ENCODE peak calls at places on chromosome 14, in seven cellular contexts. Z is IMR-90, O is testis, J is OCI-LY7, V is WERI-Rb-1, M is cardiac fibroblast, W is HCT116. F is an unnamed sample.

GRCh38 chr14:60656755-60657608 is 7.7 kb upstream of the SIX1 start:
- DNase-seq in V (no peak), Z (peak), J (peak), W (no peak), M (peak), O (peak), F (peak)

GRCh38 chr14:66009104-66009503 is 477.1 kb upstream of the CCDC196 start:
- DNase-seq in V (no peak), Z (peak), O (no peak), J (no peak), W (peak), M (peak), F (peak)

GRCh38 chr14:69101331-69101826 is 51.5 kb downstream of the DCAF5 start:
- DNase-seq in O (peak), V (no peak), J (no peak), W (peak), Z (peak), M (peak), F (peak)

GRCh38 chr14:103115845-103116572 is 7.3 kb upstream of the TNFAIP2 start:
- DNase-seq in M (no peak), V (no peak), Z (peak), O (no peak), J (no peak), W (no peak), F (peak)

GRCh38 chr14:102508410-102508773 is 1.2 kb downstream of the ANKRD9 start:
- DNase-seq in W (no peak), J (no peak), M (no peak), V (no peak), O (no peak), Z (no peak), F (no peak)

GRCh38 chr14:69845787-69846186 is 33.4 kb upstream of the SMOC1 start:
- DNase-seq in O (no peak), M (no peak), W (no peak), J (no peak), Z (peak), V (no peak), F (no peak)

GRCh38 chr14:35351897-35352273 is 52.7 kb downstream of the NFKBIA start:
- DNase-seq in J (no peak), Z (no peak), W (no peak), V (no peak), M (no peak), O (no peak), F (no peak)

GRCh38 chr14:100816950-100817901 is 8.7 kb upstream of the MEG3 start:
- DNase-seq in V (no peak), M (no peak), Z (no peak), J (no peak), O (no peak), W (no peak), F (no peak)

GRCh38 chr14:22151091-22151490 is 437.9 kb downstream of the DAD1 start:
- DNase-seq in J (no peak), O (no peak), Z (no peak), W (no peak), M (no peak), V (no peak), F (no peak)

GRCh38 chr14:91067186-91067585 is 6.7 kb upstream of the RPS6KA5 start:
- DNase-seq in V (no peak), O (no peak), Z (no peak), J (peak), M (no peak), W (no peak), F (no peak)

GRCh38 chr14:62443796-62444195 is 601.5 kb downstream of the KCNH5 start:
- DNase-seq in M (no peak), Z (peak), V (no peak), J (no peak), W (no peak), O (no peak), F (no peak)

GRCh38 chr14:92744198-92744597 is 4.2 kb downstream of the LGMN start:
- DNase-seq in M (no peak), J (no peak), W (no peak), Z (no peak), V (no peak), O (no peak), F (no peak)

GRCh38 chr14:92735344-92735743 is 13.1 kb downstream of the LGMN start:
- DNase-seq in V (no peak), O (no peak), J (no peak), Z (no peak), W (no peak), M (no peak), F (no peak)

GRCh38 chr14:92737206-92737605 is 11.2 kb downstream of the LGMN start:
- DNase-seq in J (no peak), Z (no peak), V (no peak), O (no peak), M (no peak), W (no peak), F (no peak)

GRCh38 chr14:92737619-92738188 is 10.7 kb downstream of the LGMN start:
- DNase-seq in V (no peak), J (no peak), O (no peak), M (no peak), W (no peak), Z (no peak), F (no peak)

DNA sequence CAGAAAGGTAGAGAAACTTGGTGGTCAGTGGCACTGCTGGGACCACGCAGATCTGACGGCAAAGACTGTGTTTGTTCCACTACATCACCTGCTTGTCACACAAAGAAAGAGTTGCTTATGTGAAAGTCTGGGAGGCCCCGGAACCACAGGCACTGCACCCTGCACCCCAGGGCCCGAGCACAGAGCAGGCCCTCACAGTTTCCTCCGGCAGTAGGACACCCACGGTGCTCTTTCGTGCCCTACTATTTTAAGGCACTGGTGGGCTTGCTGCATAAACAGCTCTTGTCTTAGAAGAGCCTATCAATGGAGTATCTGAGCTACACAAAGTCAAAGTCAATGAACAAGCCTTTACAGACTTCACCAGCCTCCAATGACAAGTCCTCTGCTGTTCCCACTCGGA is 8.0 kb downstream of the LGMN start:
- DNase-seq in W (no peak), V (no peak), M (no peak), Z (no peak), O (no peak), J (no peak), F (no peak)
- H3K4me3 ChIP-seq in W (no peak), V (no peak), M (no peak), Z (no peak), O (no peak), J (no peak), F (no peak)

GRCh38 chr14:23294346-23294733 is 8.3 kb downstream of the PPP1R3E start:
- DNase-seq in Z (no peak), J (no peak), W (no peak), M (no peak), V (no peak), O (no peak), F (no peak)

GRCh38 chr14:23297096-23297495 is 5.6 kb downstream of the PPP1R3E start:
- DNase-seq in W (no peak), J (no peak), V (no peak), O (no peak), Z (no peak), M (no peak), F (no peak)

GRCh38 chr14:23297878-23298277 is 4.8 kb downstream of the PPP1R3E start:
- DNase-seq in V (no peak), Z (no peak), M (no peak), J (no peak), W (no peak), O (no peak), F (no peak)

GRCh38 chr14:23296012-23296777 is 6.5 kb downstream of the PPP1R3E start:
- DNase-seq in J (no peak), M (no peak), W (no peak), V (no peak), O (peak), Z (no peak), F (no peak)

GRCh38 chr14:23294734-23295561 is 7.7 kb downstream of the PPP1R3E start:
- DNase-seq in V (peak), O (peak), J (peak), M (peak), Z (peak), W (no peak), F (peak)
- TF ChIP-seq CTCF in V (peak), O (peak), J (peak), M (peak), Z (peak), W (peak), F (peak)

DNA sequence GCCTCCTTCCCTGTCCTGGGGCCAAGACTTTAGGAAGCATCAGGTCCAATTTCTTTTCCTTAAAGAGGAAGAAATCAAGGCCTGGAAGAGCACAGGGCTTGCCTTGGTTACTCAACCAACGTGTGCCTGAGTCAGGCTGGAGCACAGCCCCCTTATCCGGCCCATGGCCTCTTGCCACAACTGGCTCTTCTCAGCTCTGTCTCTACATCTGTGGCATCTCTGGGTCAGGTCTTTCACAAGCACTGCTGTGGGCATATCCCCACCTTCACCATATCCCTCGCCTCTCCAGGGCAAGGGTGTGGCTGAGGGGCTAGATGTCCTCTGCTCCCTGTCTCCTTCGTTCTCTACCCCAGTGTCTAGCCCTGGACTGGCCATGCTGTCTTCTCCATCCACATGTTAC is 6.7 kb downstream of the MYH6 start:
- DNase-seq in W (no peak), J (no peak), Z (no peak), O (no peak), V (no peak), M (no peak), F (no peak)
- H3K4me3 ChIP-seq in W (no peak), J (no peak), Z (no peak), O (no peak), V (no peak), M (no peak), F (no peak)

DNA sequence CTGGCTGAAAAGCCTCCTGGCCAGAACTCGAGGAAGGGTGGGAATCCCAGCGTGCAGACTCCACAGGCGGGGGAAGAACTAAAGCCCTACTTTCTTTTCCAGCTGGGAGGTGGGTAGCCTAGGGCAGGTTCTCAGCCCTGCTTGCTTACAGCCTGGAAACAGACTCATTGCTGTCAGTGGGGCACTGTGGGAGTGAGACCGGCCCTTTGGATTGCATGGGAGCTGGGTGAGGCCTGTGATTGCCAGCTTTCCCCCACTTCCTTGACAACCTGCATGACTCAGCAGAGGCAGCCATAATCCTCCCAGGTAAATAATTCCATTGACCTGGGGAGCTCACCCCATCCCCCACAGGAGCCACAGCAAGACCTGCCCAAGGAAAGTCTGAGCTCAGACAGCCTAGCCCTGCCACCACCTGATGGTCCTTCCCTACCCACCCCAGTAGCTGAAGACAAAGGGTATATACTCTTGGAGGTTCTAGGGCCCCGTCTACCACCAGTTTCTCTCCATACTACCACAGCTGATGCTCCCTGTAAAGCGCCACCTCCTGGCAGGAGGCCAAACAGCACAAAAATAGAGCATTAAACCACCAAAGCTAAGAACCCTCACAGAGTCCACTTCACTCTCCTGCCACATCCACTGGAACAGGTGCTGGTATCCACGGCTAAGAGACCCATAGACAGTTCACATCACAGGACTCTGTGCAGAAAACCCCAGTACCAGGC is 294.1 kb downstream of the SEC23A start:
- DNase-seq in M (no peak), W (peak), Z (no peak), J (no peak), V (no peak), O (no peak), F (no peak)
- TF ChIP-seq CTCF in M (no peak), W (peak), Z (no peak), J (peak), V (no peak), O (no peak), F (no peak)

F was measured in fibroblast of villous mesenchyme.